ENCODE peak calls at places on chromosomes 2 and 18, in five cellular contexts. H, E, F, W and S are unnamed samples.

GRCh38 chr2:207911215-207911614 is 114.1 kb downstream of the PLEKHM3 start:
- DNase-seq in H (no peak), E (no peak), F (no peak), W (no peak), S (no peak)

GRCh38 chr2:147525724-147526489 is 318.9 kb upstream of the ACVR2A start:
- DNase-seq in H (no peak), E (no peak), F (no peak), W (no peak), S (no peak)

GRCh38 chr18:49139726-49140125 is 189.0 kb upstream of the SMAD7 start:
- DNase-seq in H (no peak), E (no peak), F (no peak), W (no peak), S (no peak)

GRCh38 chr2:96158554-96158940 is 13.3 kb upstream of the DUSP2 start:
- DNase-seq in H (no peak), E (no peak), F (no peak), W (no peak), S (no peak)

GRCh38 chr2:60353863-60354262 is 199.6 kb downstream of the BCL11A start:
- DNase-seq in H (no peak), E (no peak), F (peak; percentile 87), W (no peak), S (no peak)

GRCh38 chr2:94870392-94871225 is 621 bp upstream of the TEKT4 start:
- DNase-seq in H (no peak), E (peak; percentile 17), F (no peak), W (no peak), S (peak; percentile 31)

GRCh38 chr2:44742054-44742453 is 199.4 kb upstream of the SIX3 start:
- DNase-seq in H (no peak), E (no peak), F (no peak), W (no peak), S (no peak)

GRCh38 chr2:216730871-216731270 is 35.5 kb upstream of the IGFBP5 start:
- DNase-seq in H (no peak), E (no peak), F (no peak), W (no peak), S (no peak)

GRCh38 chr2:156935611-156936010 is 321.9 kb upstream of the GALNT5 start:
- DNase-seq in H (no peak), E (no peak), F (no peak), W (no peak), S (no peak)

GRCh38 chr2:20674974-20675679 is 8.2 kb downstream of the GDF7 start:
- DNase-seq in H (peak; percentile 99), E (peak; percentile 76), F (no peak), W (no peak), S (no peak)

GRCh38 chr2:31354837-31355236 is 59.7 kb downstream of the XDH start:
- DNase-seq in H (no peak), E (no peak), F (no peak), W (peak; percentile 21), S (peak; percentile 4)

GRCh38 chr2:68266655-68267054 is 14.3 kb upstream of the PPP3R1 start:
- DNase-seq in H (no peak), E (no peak), F (no peak), W (no peak), S (no peak)

GRCh38 chr2:166539340-166540162 is 45.5 kb upstream of the SCN7A start:
- DNase-seq in H (peak; percentile 3), E (no peak), F (peak; percentile 12), W (peak; percentile 51), S (peak; percentile 68)

GRCh38 chr2:190136259-190136658 is 73.7 kb upstream of the MSTN start:
- DNase-seq in H (no peak), E (no peak), F (no peak), W (no peak), S (no peak)

GRCh38 chr2:38823386-38823785 is 45.4 kb downstream of the GEMIN6 start:
- DNase-seq in H (no peak), E (no peak), F (no peak), W (no peak), S (no peak)

DNA sequence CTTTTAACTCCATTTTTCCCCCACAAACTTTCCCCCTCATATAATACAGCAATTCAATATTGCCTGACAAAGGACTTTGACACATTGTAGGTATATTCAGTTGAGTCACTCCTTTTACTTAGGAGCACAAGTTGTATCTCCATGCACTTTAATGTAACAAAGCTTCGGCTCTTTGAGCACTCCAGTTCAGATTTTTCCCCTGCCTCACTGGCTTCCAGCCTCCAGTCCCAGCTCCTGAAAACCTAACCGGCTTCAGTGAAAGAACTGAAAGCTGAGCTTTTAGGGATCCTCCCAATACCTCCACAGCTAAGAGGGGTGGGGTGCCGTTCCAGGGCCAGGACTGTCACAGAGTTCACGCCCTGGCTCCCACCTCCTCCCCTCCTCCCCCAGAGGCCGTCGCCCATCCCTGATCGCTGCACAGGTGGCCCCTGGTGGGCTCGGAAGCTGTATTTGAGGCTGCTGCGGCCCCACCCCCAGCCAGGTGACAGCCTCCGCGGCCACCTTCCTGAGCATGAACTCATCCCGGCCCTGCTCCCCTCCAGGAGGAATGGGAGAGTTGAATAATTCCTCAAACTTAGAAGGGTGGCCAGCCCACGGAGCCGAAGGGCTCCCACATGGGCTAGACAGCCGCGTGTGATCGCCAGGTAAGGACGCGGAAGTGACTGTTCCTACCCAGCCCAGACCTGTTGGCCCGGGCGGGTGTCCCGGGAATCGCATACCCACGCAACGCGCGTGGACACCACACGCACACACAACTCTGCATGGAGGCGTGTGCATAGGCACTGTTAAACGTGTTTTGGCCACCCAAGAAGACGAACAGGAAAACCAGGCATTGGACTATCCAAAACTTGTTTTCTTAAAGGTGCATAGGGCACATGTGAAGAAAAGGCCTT is 1.8 kb downstream of the MYO5B start:
- DNase-seq in H (no peak), E (no peak), F (no peak), W (no peak), S (no peak)
- TF ChIP-seq POLR2A in H (no peak), E (no peak), F (no peak), W (no peak), S (no peak)

GRCh38 chr2:281381-281780 is 6.5 kb downstream of the ALKAL2 start:
- DNase-seq in H (no peak), E (no peak), F (no peak), W (no peak), S (no peak)
- TF ChIP-seq POLR2A in H (no peak), E (no peak), F (no peak), W (no peak), S (no peak)

GRCh38 chr2:11753886-11754704 is 7.7 kb downstream of the LPIN1 start:
- DNase-seq in H (peak; percentile 87), E (no peak), F (peak; percentile 48), W (no peak), S (peak; percentile 13)
- TF ChIP-seq POLR2A in H (no peak), E (no peak), F (peak; percentile 60), W (no peak), S (no peak)

GRCh38 chr2:232541961-232542714 is 2.6 kb downstream of the CHRNG start:
- DNase-seq in H (no peak), E (no peak), F (no peak), W (no peak), S (no peak)

GRCh38 chr2:232539298-232540231 is at the start of gene CHRNG:
- DNase-seq in H (no peak), E (no peak), F (no peak), W (no peak), S (no peak)

GRCh38 chr2:232540441-232541041 is 1.0 kb downstream of the CHRNG start:
- DNase-seq in H (no peak), E (no peak), F (no peak), W (no peak), S (no peak)

GRCh38 chr2:232542715-232543467 is 3.4 kb downstream of the CHRNG start:
- DNase-seq in H (no peak), E (no peak), F (no peak), W (no peak), S (no peak)

DNA sequence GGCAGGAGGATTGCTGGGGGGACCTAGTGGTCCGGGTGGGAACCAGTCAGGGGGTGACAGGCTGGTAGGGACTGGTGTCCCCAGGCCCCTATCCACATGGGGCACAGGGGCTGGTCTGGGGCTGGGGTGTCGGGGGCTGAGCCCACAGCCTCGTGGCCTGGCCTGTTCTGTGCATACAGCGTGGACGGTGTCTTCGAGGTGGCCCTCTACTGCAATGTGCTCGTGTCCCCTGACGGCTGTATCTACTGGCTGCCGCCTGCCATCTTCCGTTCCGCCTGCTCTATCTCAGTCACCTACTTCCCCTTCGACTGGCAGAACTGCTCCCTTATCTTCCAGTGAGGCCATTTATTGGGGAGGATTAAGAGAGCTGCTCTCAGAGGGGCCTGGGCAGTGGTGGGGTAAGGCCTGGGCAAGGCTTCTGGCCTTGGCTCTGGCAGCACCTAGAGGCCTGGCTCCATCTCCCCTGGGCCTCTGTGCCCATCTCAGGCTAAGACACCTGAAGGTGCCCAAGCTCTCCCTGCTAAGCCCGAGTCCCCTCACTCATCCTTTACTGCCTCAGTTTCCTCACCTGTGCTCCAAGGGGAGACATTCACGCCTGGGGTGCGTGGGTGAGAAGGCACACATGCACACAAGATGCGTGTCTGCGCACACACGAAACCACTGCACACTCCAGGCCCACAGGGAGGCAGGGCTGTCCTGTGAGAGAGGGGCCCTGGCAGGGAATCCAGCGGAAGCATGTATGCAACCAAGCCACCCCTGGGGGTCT is 1.9 kb downstream of the CHRNG start:
- DNase-seq in H (no peak), E (no peak), F (no peak), W (no peak), S (peak; percentile 28)
- TF ChIP-seq POLR2A in H (no peak), E (no peak), F (peak; percentile 49), W (no peak), S (no peak)

GRCh38 chr2:159614534-159615186 is 1.7 kb downstream of the BAZ2B start:
- DNase-seq in H (no peak), E (no peak), F (no peak), W (peak; percentile 7), S (peak; percentile 82)
- TF ChIP-seq POLR2A in H (no peak), E (no peak), F (no peak), W (no peak), S (no peak)